ENCODE peak calls at places on chromosome 7, in five cellular contexts. R, Q, W, K and O are unnamed samples.
A peak's percentile ranks its signal among the peaks of the same experiment; 100 is the strongest.

GRCh38 chr7:94696981-94697670 is 41.2 kb upstream of the SGCE start:
- DNase-seq in Q (no peak), W (peak; percentile 73), K (peak; percentile 97), R (no peak), O (peak; percentile 20)

GRCh38 chr7:51295435-51296269 is 21.0 kb downstream of the COBL start:
- DNase-seq in Q (no peak), K (no peak), R (no peak), W (no peak), O (no peak)

GRCh38 chr7:18499407-18500197 is 4.1 kb downstream of the HDAC9 start:
- DNase-seq in R (no peak), W (peak; percentile 38), Q (no peak), K (no peak), O (peak; percentile 40)

GRCh38 chr7:158042156-158042880 is 545.3 kb downstream of the PTPRN2 start:
- DNase-seq in K (no peak), Q (peak; percentile 61), R (no peak), W (no peak), O (no peak)

GRCh38 chr7:47657126-47657525 is 75.2 kb upstream of the TNS3 start:
- DNase-seq in K (no peak), R (no peak), W (no peak), Q (peak; percentile 59), O (no peak)

GRCh38 chr7:128129224-128129864 is 98.1 kb upstream of the LRRC4 start:
- DNase-seq in W (no peak), Q (no peak), K (no peak), R (no peak), O (no peak)

GRCh38 chr7:139897422-139898085 is 68.5 kb downstream of the TBXAS1 start:
- DNase-seq in Q (no peak), R (no peak), W (no peak), K (no peak), O (no peak)

GRCh38 chr7:75795831-75796285 is 17.7 kb downstream of the CCL24 start:
- DNase-seq in R (no peak), K (no peak), W (peak; percentile 75), Q (no peak), O (peak; percentile 43)

GRCh38 chr7:38198356-38198755 is 20.3 kb downstream of the STARD3NL start:
- DNase-seq in R (no peak), Q (no peak), W (no peak), K (peak; percentile 47), O (no peak)

GRCh38 chr7:78218051-78218450 is 419.5 kb downstream of the PHTF2 start:
- DNase-seq in R (no peak), W (no peak), Q (no peak), K (peak; percentile 79), O (no peak)

GRCh38 chr7:157488326-157488725 is 151.5 kb downstream of the DNAJB6 start:
- DNase-seq in Q (peak; percentile 73), R (no peak), W (no peak), K (no peak), O (no peak)

GRCh38 chr7:106840342-106840741 is 24.7 kb upstream of the PIK3CG start:
- DNase-seq in Q (no peak), W (no peak), R (peak; percentile 7), K (peak; percentile 83), O (no peak)

GRCh38 chr7:46071601-46072000 is 150.5 kb upstream of the IGFBP3 start:
- DNase-seq in W (no peak), Q (no peak), R (no peak), K (peak; percentile 16), O (no peak)

GRCh38 chr7:137882261-137882668 is 35.5 kb upstream of the DGKI start:
- DNase-seq in R (no peak), W (peak; percentile 16), Q (no peak), K (peak; percentile 100), O (no peak)

GRCh38 chr7:44750921-44751571 is 2.4 kb downstream of the ZMIZ2 start:
- DNase-seq in Q (peak; percentile 75), R (no peak), K (peak; percentile 52), W (no peak), O (no peak)

GRCh38 chr7:85829817-85830432 is 643.1 kb upstream of the SEMA3D start:
- DNase-seq in Q (no peak), R (no peak), W (no peak), K (peak; percentile 11), O (no peak)

GRCh38 chr7:155269766-155270585 is 27.7 kb upstream of the INSIG1 start:
- DNase-seq in W (no peak), Q (peak; percentile 62), R (no peak), K (peak; percentile 43), O (no peak)

GRCh38 chr7:80859272-80859970 is 59.4 kb downstream of the SEMA3C start:
- DNase-seq in Q (no peak), W (no peak), R (no peak), K (peak; percentile 48), O (peak; percentile 12)

GRCh38 chr7:4830176-4830575 is 31.7 kb downstream of the PAPOLB start:
- DNase-seq in R (peak; percentile 73), K (peak; percentile 57), Q (no peak), W (peak; percentile 83), O (peak; percentile 66)

GRCh38 chr7:10919923-10920322 is 53.7 kb upstream of the PHF14 start:
- DNase-seq in Q (no peak), W (no peak), R (no peak), K (no peak), O (no peak)

GRCh38 chr7:78149787-78150186 is 351.2 kb downstream of the PHTF2 start:
- DNase-seq in Q (no peak), K (peak; percentile 85), W (no peak), R (no peak), O (no peak)

DNA sequence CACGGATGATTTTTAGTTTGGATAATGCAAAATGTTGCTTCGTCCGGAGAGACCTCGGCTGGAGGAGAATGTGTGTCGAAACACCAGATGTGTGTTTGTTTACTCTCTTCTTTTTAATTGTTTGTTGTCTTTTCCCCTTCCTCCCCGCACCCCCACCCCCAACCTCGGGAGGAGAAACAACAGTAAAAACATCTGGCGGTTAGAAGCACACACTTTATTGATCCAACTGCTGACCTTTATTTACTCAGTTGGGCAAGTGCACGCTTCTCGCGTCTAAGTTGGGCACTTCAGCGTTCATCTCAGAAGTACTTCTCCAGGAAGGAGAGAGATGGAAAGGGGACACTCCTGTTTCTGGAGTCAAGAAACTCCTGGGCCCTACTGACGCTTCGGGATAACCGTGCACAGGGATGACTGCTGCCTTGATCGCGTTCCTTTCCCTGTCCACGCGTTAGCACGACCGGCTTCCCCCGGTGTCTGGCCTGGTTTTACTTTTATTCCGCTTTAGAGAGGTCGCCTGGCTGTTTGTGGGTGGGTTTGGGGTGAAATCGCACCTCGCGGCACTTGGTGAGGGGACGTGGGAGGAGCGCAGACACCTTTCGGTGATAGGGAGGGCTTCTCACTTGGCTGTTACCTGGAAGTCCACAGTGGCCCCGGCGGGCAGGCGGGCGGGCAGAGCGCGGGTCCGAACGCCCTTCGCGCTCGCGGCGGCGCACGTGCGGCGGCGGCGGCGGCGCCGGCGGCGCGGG is 168.3 kb upstream of the PPP1R3A start:
- DNase-seq in W (peak; percentile 81), K (peak; percentile 19), R (no peak), Q (peak; percentile 60), O (peak; percentile 17)
- H3K4me3 ChIP-seq in W (peak overlapping the region; percentile 53), K (peak overlapping the region; percentile 66), R (peak overlapping the region; percentile 62), Q (peak overlapping the region; percentile 51), O (peak overlapping the region; percentile 62)

GRCh38 chr7:112942981-112943380 is 143.6 kb downstream of the GPR85 start:
- DNase-seq in R (no peak), Q (no peak), W (no peak), K (no peak), O (no peak)

GRCh38 chr7:112939589-112940313 is 146.9 kb downstream of the GPR85 start:
- DNase-seq in K (peak; percentile 99), W (peak; percentile 99), R (peak; percentile 97), Q (peak; percentile 100), O (peak; percentile 99)

GRCh38 chr7:112938895-112939588 is 147.6 kb downstream of the GPR85 start:
- DNase-seq in K (peak; percentile 20), Q (peak; percentile 77), W (peak; percentile 11), R (no peak), O (peak; percentile 36)

GRCh38 chr7:112937651-112938390 is 147.6 kb upstream of the TMEM168 start:
- DNase-seq in K (peak; percentile 45), R (no peak), Q (no peak), W (no peak), O (no peak)

DNA sequence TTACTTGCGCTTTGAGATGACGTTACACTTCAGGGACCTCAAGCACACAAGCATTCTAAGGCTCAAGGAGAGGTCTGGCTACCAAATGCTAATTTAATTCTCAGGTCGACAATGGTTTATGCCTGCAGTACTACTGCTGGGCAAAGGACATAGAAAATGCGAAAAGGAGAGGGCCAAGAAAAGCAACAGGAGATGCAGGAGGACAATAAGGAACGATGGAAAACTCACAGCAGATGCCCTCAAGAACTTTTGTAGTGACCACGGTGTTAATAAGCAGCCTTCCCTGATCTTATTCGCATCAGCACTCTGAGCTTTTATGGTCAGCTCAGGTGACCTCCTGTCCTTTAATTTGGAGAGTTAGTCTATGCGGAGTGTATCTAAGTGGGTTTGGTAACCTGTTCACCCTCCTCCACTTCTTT is 146.3 kb downstream of the GPR85 start:
- DNase-seq in R (no peak), Q (no peak), K (no peak), W (no peak), O (no peak)
- TF ChIP-seq POLR2A in R (peak; percentile 71), Q (peak; percentile 1), K (no peak), W (no peak), O (no peak)

DNA sequence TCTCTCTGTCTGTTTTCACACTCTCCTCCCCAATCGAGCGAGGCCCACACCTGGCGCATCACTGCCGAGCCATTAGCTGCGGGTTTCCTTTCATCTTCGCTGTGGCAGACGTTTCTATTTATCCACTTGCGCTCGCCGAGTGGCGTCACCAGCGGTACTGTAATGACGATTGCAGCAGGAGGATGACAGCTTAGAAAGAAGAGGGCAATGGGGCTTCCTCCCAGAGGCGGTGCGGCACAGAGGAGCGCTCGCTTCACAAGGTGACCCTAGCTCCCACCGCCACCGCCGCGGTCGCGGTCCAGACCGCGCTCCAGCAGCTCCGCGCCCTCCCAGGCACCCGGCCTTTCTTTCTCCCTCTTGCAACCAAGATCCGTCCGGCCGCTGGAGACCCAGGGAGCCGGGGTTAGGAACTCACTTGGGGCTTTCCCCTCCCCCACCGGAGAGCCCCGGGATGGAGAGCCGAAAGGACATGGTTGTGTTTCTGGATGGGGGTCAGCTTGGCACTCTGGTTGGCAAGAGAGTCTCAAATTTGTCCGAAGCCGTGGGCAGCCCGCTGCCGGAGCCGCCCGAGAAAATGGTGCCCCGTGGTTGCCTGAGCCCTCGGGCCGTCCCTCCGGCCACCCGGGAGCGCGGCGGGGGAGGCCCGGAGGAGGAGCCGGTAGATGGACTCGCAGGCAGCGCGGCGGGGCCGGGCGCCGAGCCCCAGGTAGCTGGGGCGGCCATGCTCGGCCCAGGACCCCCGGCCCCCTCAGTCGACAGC is at the start of gene EVX1:
- DNase-seq in Q (no peak), K (peak; percentile 8), W (no peak), R (no peak), O (no peak)
- H3K4me3 ChIP-seq in Q (no peak within 1 kb of the TSS), K (no peak within 1 kb of the TSS), W (no peak within 1 kb of the TSS), R (no peak within 1 kb of the TSS), O (peak within 1 kb of the TSS; percentile 14)

DNA sequence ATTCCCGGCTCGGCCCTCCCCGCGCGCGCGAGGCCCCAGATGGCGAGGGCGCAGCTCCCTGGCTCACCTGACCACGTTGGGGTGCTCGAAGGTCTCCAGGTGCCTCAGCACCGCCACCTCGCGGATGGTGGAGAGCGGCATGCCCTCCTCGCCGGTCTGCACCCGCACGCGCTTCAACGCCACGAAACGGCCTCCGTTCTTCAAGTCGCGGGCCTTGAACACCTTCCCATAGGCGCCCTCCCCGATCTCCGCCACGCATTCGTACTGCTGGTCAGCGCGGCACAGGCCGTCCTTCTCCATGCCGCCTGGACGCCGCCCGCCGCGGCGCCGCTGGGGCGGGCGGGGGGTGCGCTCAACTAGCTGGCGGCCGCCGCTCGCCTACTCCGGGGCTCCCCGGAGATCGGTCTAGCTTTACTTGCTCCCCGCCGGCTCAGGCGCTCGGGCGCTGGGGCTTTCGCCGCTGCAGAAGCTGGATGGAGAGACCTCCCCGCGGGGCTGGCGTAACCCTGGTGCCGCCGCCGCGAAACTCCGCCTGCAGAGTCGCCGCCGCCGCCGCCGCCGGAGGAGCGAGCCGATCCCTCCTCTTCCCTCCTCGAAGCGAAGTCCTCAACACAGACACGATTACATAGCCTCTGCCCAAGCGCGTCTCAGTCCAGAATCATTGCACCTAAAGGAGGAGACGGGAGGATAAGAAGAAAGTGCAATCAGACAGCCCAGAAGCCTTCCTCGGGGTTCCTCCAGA is 3.2 kb downstream of the CDK6 start:
- DNase-seq in R (peak; percentile 73), W (peak; percentile 92), Q (peak; percentile 98), K (peak; percentile 74), O (peak; percentile 85)
- TF ChIP-seq POLR2A in R (no peak), W (no peak), Q (no peak), K (peak; percentile 32), O (no peak)